ENCODE peak calls at places on chromosome 6, in six cellular contexts. E, G, K, X, U and W are unnamed samples.

GRCh38 chr6:169801396-169802160 is 50.2 kb downstream of the ERMARD start:
- DNase-seq in E (no peak), G (peak), K (peak), X (no peak), U (no peak), W (no peak)

GRCh38 chr6:34100788-34101187 is 45.1 kb downstream of the GRM4 start:
- DNase-seq in E (no peak), G (no peak), K (no peak), X (no peak), U (no peak), W (no peak)

GRCh38 chr6:138680085-138680484 is 93.5 kb upstream of the CCDC28A start:
- DNase-seq in E (peak), G (no peak), K (no peak), X (no peak), U (no peak), W (no peak)

GRCh38 chr6:26493258-26493657 is 6.8 kb upstream of the BTN1A1 start:
- DNase-seq in E (peak), G (no peak), K (no peak), X (no peak), U (no peak), W (peak)

GRCh38 chr6:170523256-170524187 is 29.6 kb downstream of the PSMB1 start:
- DNase-seq in E (no peak), G (no peak), K (no peak), X (no peak), U (no peak), W (no peak)

GRCh38 chr6:51203504-51203903 is 384.8 kb downstream of the TFAP2B start:
- DNase-seq in E (no peak), G (no peak), K (no peak), X (no peak), U (no peak), W (no peak)

GRCh38 chr6:56381852-56382251 is 134.5 kb upstream of the COL21A1 start:
- DNase-seq in E (peak), G (no peak), K (no peak), X (no peak), U (peak), W (no peak)

GRCh38 chr6:118844915-118845314 is 49.0 kb upstream of the ASF1A start:
- DNase-seq in E (peak), G (no peak), K (no peak), X (no peak), U (no peak), W (no peak)

GRCh38 chr6:113997106-113997505 is 26.2 kb upstream of the HDAC2 start:
- DNase-seq in E (peak), G (no peak), K (no peak), X (no peak), U (no peak), W (peak)

GRCh38 chr6:113128020-113128419 is 729.1 kb upstream of the MARCKS start:
- DNase-seq in E (no peak), G (no peak), K (no peak), X (no peak), U (no peak), W (no peak)

GRCh38 chr6:61886608-61887259 is 399.3 kb downstream of the KHDRBS2 start:
- DNase-seq in E (no peak), G (no peak), K (no peak), X (no peak), U (no peak), W (peak)

GRCh38 chr6:3904518-3904917 is 55.3 kb downstream of the FAM50B start:
- DNase-seq in E (no peak), G (no peak), K (no peak), X (no peak), U (no peak), W (no peak)

GRCh38 chr6:25295651-25296050 is 16.5 kb downstream of the CARMIL1 start:
- DNase-seq in E (no peak), G (no peak), K (no peak), X (no peak), U (no peak), W (no peak)

GRCh38 chr6:105994522-105995402 is 91.4 kb upstream of the PRDM1 start:
- DNase-seq in E (peak), G (peak), K (peak), X (peak), U (peak), W (peak)

GRCh38 chr6:163427498-163428254 is 13.2 kb downstream of the QKI start:
- DNase-seq in E (peak), G (no peak), K (no peak), X (no peak), U (no peak), W (peak)

GRCh38 chr6:56683882-56684281 is 41.2 kb upstream of the DST start:
- DNase-seq in E (peak), G (no peak), K (no peak), X (no peak), U (no peak), W (peak)

GRCh38 chr6:151381722-151382121 is 9.6 kb downstream of the ZBTB2 start:
- DNase-seq in E (no peak), G (no peak), K (no peak), X (no peak), U (no peak), W (no peak)

GRCh38 chr6:82249381-82250253 is 2.1 kb upstream of the IBTK start:
- DNase-seq in E (no peak), G (no peak), K (no peak), X (no peak), U (peak), W (no peak)

GRCh38 chr6:82246802-82247633 is 526 bp downstream of the IBTK start:
- DNase-seq in E (peak), G (no peak), K (peak), X (peak), U (peak), W (peak)

GRCh38 chr6:82247634-82248232 is at the start of gene IBTK:
- DNase-seq in E (peak), G (peak), K (peak), X (peak), U (peak), W (peak)

GRCh38 chr6:82246370-82246769 is 1.2 kb downstream of the IBTK start:
- DNase-seq in E (no peak), G (no peak), K (no peak), X (no peak), U (no peak), W (no peak)

GRCh38 chr6:82248233-82248735 is 740 bp upstream of the IBTK start:
- DNase-seq in E (peak), G (no peak), K (no peak), X (no peak), U (peak), W (peak)
- H2BK5ac ChIP-seq in E (peak), G (peak), K (no peak), X (no peak), U (no peak), W (peak)

GRCh38 chr6:47241742-47242482 is 67.8 kb downstream of the TNFRSF21 start:
- DNase-seq in E (no peak), G (no peak), K (no peak), X (no peak), U (no peak), W (peak)
- H4K8ac ChIP-seq in E (peak), G (no peak), K (no peak), X (no peak), U (peak), W (peak)

GRCh38 chr6:54157405-54157804 is 46.2 kb downstream of the MLIP start:
- DNase-seq in E (no peak), G (no peak), K (no peak), X (no peak), U (no peak), W (no peak)
- H4K91ac ChIP-seq in E (no peak), G (no peak), K (no peak), X (no peak), U (no peak), W (no peak)

GRCh38 chr6:73964455-73964854 is 268.5 kb downstream of the CD109 start:
- DNase-seq in E (no peak), G (no peak), K (no peak), X (no peak), U (no peak), W (peak)

GRCh38 chr6:73969982-73970960 is 274.3 kb downstream of the CD109 start:
- DNase-seq in E (peak), G (no peak), K (no peak), X (peak), U (peak), W (peak)

GRCh38 chr6:73968358-73968757 is 272.4 kb downstream of the CD109 start:
- DNase-seq in E (peak), G (no peak), K (no peak), X (no peak), U (no peak), W (no peak)

DNA sequence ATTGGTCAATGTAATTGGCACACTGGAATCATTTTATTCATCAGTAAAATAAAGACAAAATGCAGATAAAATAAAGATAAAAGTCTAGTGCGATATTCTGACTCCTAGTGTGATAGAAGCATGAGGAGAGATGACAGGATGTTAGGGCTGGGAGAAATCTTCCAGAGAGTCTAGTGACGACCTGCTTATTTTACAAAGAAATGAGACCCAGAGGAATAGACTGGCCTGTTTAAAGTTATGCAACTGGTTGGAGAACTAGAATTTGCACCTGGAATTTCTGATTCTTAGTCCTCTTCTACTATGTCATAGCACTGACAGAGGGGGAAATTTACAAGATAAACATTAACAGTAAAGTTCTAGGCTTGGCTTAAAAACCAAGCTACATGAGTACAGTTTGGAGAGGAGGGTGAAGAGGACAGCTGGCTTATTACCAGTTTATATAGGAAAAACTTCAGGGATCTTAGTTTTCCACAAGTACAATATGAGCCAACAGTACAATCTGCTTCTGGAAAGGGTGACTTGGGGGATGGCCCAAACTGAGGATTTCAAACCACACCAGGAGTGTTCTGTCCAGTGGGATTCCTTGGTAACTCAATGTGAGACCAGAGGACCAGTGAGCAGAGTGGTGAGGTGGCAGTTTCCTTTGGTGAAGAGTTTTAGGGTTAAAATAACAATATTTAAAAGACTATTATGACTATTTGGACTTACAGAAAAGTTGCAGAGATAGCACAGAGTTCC is 269.6 kb downstream of the CD109 start:
- DNase-seq in E (no peak), G (no peak), K (no peak), X (no peak), U (no peak), W (peak)
- H2BK5ac ChIP-seq in E (no peak), G (no peak), K (no peak), X (no peak), U (no peak), W (no peak)

DNA sequence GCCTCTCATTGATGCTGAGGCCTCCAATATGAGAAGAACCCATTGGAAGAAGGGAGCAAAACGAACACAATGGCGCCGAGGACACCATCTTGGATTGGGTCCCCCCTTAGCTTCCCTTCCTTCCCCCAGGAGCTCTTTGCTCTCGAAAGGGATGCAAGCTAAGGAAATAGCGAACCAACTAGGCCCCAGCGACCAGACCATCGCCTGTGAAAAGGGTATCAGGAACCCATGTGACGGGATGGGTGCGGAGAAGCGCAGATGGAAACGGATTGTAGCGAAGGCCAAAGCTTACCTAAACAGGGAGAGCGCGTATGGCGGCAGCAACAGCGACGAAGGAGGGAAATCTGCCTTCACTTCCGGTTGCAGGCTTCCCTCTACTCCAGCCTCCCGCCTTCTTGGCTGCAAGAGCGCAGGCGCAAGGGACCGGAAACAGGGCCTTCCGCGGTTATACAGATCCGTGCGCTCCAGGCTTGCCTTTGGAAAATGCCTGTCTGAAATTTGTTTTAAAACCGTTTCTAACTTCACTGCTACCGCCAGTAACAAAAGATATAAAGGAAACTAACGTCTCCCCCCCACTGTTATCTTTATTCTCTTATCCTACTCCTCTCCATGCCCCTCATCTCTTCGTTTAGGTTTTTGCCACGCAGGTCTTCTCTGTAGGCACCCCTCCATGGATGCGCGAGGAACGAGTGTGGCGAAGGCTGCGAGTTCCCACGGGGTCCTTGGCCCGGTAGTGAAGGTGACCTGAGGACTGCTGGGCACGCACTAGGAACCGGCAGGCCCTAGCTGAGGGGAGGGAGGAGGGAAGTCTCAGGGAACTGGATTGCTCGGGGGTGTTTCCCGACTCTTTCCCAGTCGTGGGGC is at the start of gene DDX39B:
- DNase-seq in E (peak), G (peak), K (peak), X (peak), U (peak), W (peak)
- H4K8ac ChIP-seq in E (peak), G (peak), K (peak), X (no peak), U (peak), W (peak)